ENCODE peak calls at places on chromosomes 6 and 20, in eight cellular contexts. K, C, D, S, R, P, X and B are unnamed samples.

GRCh38 chr6:93036835-93037234 is 382.5 kb downstream of the EPHA7 start:
- DNase-seq in K (no peak), C (peak), D (peak), S (no peak), R (no peak), P (no peak), X (no peak), B (peak)

GRCh38 chr20:46695888-46696287 is 6.6 kb upstream of the TP53RK start:
- DNase-seq in K (peak), C (peak), D (peak), S (no peak), R (peak), P (no peak), X (no peak), B (no peak)

GRCh38 chr6:158143700-158144099 is 24.4 kb downstream of the SERAC1 start:
- DNase-seq in K (peak), C (peak), D (peak), S (no peak), R (peak), P (no peak), X (no peak), B (peak)

GRCh38 chr20:25005220-25005619 is 12.7 kb upstream of the APMAP start:
- DNase-seq in K (peak), C (no peak), D (peak), S (no peak), R (peak), P (no peak), X (no peak), B (no peak)

GRCh38 chr6:157557541-157557940 is 176.6 kb downstream of the ZDHHC14 start:
- DNase-seq in K (no peak), C (peak), D (no peak), S (no peak), R (no peak), P (peak), X (no peak), B (no peak)

GRCh38 chr6:18022398-18023231 is 35.2 kb upstream of the KIF13A start:
- DNase-seq in K (peak), C (no peak), D (peak), S (no peak), R (peak), P (no peak), X (peak), B (peak)

GRCh38 chr20:672975-673604 is 2.5 kb downstream of the SCRT2 start:
- DNase-seq in K (no peak), C (no peak), D (no peak), S (no peak), R (no peak), P (no peak), X (no peak), B (peak)

GRCh38 chr6:15398657-15399287 is 152.9 kb downstream of the JARID2 start:
- DNase-seq in K (no peak), C (peak), D (no peak), S (no peak), R (no peak), P (peak), X (no peak), B (peak)

GRCh38 chr6:130143709-130144108 is 79.0 kb downstream of the SAMD3 start:
- DNase-seq in K (peak), C (no peak), D (no peak), S (no peak), R (peak), P (no peak), X (no peak), B (no peak)

GRCh38 chr20:25750765-25751696 is 54.4 kb upstream of the ZNF337 start:
- DNase-seq in K (peak), C (peak), D (peak), S (peak), R (peak), P (peak), X (no peak), B (peak)

GRCh38 chr6:76703285-76703684 is 630.8 kb upstream of the IMPG1 start:
- DNase-seq in K (peak), C (no peak), D (no peak), S (no peak), R (no peak), P (no peak), X (no peak), B (no peak)

GRCh38 chr6:30684386-30685156 is 1.9 kb downstream of the PPP1R18 start:
- DNase-seq in K (peak), C (peak), D (peak), S (no peak), R (peak), P (no peak), X (no peak), B (no peak)

GRCh38 chr6:65259080-65259479 is 447.9 kb downstream of the EYS start:
- DNase-seq in K (peak), C (peak), D (peak), S (no peak), R (peak), P (no peak), X (no peak), B (no peak)

GRCh38 chr20:33518071-33518470 is 28.2 kb downstream of the CBFA2T2 start:
- DNase-seq in K (peak), C (no peak), D (peak), S (no peak), R (peak), P (no peak), X (peak), B (no peak)

GRCh38 chr20:9071976-9072726 is 3.3 kb downstream of the PLCB4 start:
- DNase-seq in K (no peak), C (no peak), D (no peak), S (no peak), R (peak), P (no peak), X (no peak), B (no peak)

GRCh38 chr6:54010340-54011276 is 100.6 kb upstream of the MLIP start:
- DNase-seq in K (no peak), C (peak), D (peak), S (no peak), R (no peak), P (no peak), X (no peak), B (no peak)

GRCh38 chr6:54009052-54009654 is 102.1 kb upstream of the MLIP start:
- DNase-seq in K (no peak), C (no peak), D (no peak), S (no peak), R (no peak), P (no peak), X (no peak), B (no peak)

GRCh38 chr6:54003316-54003715 is 107.9 kb upstream of the MLIP start:
- DNase-seq in K (no peak), C (no peak), D (no peak), S (no peak), R (no peak), P (no peak), X (no peak), B (no peak)

GRCh38 chr6:54011277-54011648 is 100.0 kb upstream of the MLIP start:
- DNase-seq in K (no peak), C (no peak), D (no peak), S (no peak), R (no peak), P (no peak), X (no peak), B (no peak)

DNA sequence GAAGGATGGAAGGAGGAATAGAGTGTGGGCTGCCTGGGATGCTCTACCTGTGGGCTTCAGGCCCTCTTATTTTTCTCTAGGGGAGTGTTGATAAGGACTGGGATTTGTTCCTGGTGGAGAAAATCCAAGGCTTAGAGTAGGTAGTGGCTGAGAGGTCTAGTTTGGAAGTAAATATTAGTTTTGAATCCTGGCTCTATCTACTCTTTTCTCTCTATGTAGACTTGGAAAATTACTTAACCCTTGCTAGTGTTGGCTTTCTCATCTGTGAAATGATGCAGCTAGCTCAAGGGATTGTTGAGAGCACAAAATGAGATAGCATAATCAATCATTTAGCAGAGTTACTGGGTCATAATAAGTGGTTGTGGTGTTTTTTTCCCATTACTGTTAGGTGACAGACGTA is 102.7 kb upstream of the MLIP start:
- DNase-seq in K (no peak), C (no peak), D (no peak), S (no peak), R (no peak), P (no peak), X (no peak), B (no peak)
- H3K9ac ChIP-seq in K (no peak), C (no peak), D (no peak), S (no peak), R (no peak), P (no peak), X (no peak), B (no peak)

GRCh38 chr20:50439539-50440453 is 70.4 kb upstream of the PTPN1 start:
- DNase-seq in K (peak), C (no peak), D (no peak), S (no peak), R (no peak), P (no peak), X (no peak), B (no peak)
- H3K9ac ChIP-seq in K (peak), C (no peak), D (no peak), S (peak), R (no peak), P (no peak), X (no peak), B (no peak)

DNA sequence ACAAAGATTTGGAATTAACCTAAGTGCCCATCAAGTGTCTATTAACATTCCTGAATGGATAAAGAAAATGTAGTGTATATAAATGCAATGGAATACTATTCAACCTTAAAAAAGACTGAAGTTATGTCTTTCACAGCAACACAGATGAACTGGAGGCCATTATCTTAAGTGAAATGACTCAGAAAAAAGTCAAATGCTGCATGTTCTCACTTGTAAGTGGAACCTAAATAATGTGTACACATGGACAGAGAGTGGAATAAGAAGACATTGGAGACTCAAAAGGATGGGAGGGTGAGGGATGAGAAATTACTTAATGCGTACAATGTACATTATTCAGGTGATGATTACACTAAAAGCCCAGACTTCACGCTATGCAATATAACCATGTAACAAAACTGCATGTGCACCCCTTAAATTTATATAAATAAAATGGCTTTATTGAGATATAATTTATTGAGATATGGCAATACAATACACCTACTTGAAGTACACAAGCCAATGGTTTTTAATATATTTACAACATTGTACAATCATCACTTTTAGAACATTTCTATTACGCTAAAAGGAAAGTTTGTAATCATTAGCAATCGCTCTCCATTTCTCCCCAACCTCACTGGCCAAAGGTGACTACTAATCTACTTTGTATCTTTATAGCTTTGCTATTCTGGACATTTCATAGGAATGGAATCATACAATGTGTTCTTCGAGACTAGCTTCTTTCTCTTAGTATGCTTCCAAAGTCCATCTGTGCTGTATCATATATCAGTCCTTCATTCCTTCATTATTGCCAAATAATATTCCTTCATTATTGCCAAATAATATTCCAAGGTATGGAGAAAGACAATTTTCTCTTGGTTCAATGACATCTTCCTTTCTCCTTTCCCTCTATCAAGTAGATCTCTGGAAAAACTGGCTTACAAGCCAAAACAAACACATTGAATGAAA is 5.8 kb downstream of the STX7 start:
- DNase-seq in K (no peak), C (no peak), D (no peak), S (no peak), R (no peak), P (no peak), X (no peak), B (no peak)
- H3K9ac ChIP-seq in K (no peak), C (no peak), D (no peak), S (no peak), R (no peak), P (no peak), X (no peak), B (no peak)

GRCh38 chr20:57589728-57590484 is 29.0 kb downstream of the PCK1 start:
- DNase-seq in K (no peak), C (no peak), D (no peak), S (no peak), R (no peak), P (no peak), X (no peak), B (peak)

GRCh38 chr20:57587989-57588377 is 27.1 kb downstream of the PCK1 start:
- DNase-seq in K (no peak), C (no peak), D (no peak), S (no peak), R (no peak), P (no peak), X (no peak), B (no peak)

GRCh38 chr20:57590485-57591288 is 29.5 kb downstream of the ZBP1 start:
- DNase-seq in K (no peak), C (no peak), D (no peak), S (no peak), R (no peak), P (no peak), X (no peak), B (no peak)

GRCh38 chr20:57588596-57588995 is 27.7 kb downstream of the PCK1 start:
- DNase-seq in K (no peak), C (no peak), D (no peak), S (no peak), R (no peak), P (no peak), X (no peak), B (no peak)

GRCh38 chr20:57589123-57589727 is 28.3 kb downstream of the PCK1 start:
- DNase-seq in K (no peak), C (no peak), D (no peak), S (no peak), R (no peak), P (no peak), X (no peak), B (no peak)
- H3K9ac ChIP-seq in K (no peak), C (no peak), D (no peak), S (no peak), R (no peak), P (no peak), X (no peak), B (no peak)

GRCh38 chr6:132961122-132961521 is 146.8 kb downstream of the RPS12 start:
- DNase-seq in K (peak), C (no peak), D (peak), S (no peak), R (peak), P (no peak), X (no peak), B (no peak)

GRCh38 chr6:132961610-132962009 is 147.2 kb downstream of the RPS12 start:
- DNase-seq in K (peak), C (no peak), D (no peak), S (no peak), R (no peak), P (no peak), X (no peak), B (peak)

GRCh38 chr6:132962936-132963579 is 148.7 kb downstream of the RPS12 start:
- DNase-seq in K (peak), C (peak), D (peak), S (peak), R (peak), P (no peak), X (peak), B (peak)

GRCh38 chr6:132964868-132965382 is 150.6 kb downstream of the RPS12 start:
- DNase-seq in K (no peak), C (peak), D (peak), S (no peak), R (peak), P (no peak), X (no peak), B (no peak)

GRCh38 chr6:132964101-132964867 is 149.9 kb downstream of the RPS12 start:
- DNase-seq in K (peak), C (peak), D (peak), S (no peak), R (peak), P (no peak), X (no peak), B (no peak)
- H3K9ac ChIP-seq in K (no peak), C (no peak), D (no peak), S (no peak), R (no peak), P (no peak), X (no peak), B (no peak)

GRCh38 chr6:86526238-86526637 is 411.1 kb upstream of the HTR1E start:
- DNase-seq in K (no peak), C (no peak), D (no peak), S (no peak), R (no peak), P (no peak), X (no peak), B (peak)
- H3K9ac ChIP-seq in K (no peak), C (no peak), D (no peak), S (no peak), R (no peak), P (no peak), X (no peak), B (no peak)

GRCh38 chr6:111591370-111591900 is 14.2 kb downstream of the TRAF3IP2 start:
- DNase-seq in K (peak), C (no peak), D (peak), S (peak), R (peak), P (no peak), X (no peak), B (no peak)

GRCh38 chr6:111588366-111588765 is 17.3 kb downstream of the TRAF3IP2 start:
- DNase-seq in K (peak), C (no peak), D (peak), S (no peak), R (no peak), P (no peak), X (no peak), B (no peak)

GRCh38 chr6:111589366-111589765 is 16.3 kb downstream of the TRAF3IP2 start:
- DNase-seq in K (peak), C (no peak), D (peak), S (no peak), R (peak), P (no peak), X (no peak), B (no peak)

GRCh38 chr6:111591901-111592461 is 13.7 kb downstream of the TRAF3IP2 start:
- DNase-seq in K (peak), C (no peak), D (no peak), S (peak), R (peak), P (no peak), X (no peak), B (no peak)

DNA sequence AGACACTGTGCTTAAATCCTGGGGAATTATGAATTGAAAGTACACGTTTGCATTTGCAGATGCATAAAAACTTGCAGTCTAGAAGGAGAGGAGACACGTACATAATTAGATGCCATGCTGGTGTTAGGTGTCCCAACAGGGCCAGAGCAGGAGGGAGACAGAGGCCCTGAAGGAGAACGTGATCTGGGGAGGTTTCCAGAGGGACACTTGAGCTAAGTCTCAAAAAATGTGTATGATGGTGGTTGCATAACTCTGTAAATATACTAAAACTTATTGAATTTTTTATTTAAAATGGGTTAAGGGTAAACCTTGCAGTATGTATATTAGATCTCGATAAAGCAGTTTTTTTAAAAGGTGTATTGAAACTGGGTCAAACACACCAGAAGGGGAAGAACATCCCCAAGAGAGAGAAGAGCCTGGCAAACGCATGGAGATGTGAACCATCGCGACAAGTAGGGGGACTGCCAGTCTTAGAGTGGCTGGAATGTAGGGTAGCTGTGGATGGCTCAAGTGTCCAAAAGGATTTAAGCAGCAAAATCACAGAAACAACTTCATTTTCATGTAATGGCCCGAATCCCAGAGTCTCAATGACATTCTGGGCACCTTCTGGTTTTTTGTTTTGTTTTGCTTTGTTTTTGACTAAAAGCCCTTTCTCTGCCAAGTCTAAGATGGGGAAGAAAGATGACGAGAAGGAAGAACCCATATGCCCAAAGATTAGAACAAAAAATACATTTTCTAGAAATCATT is 15.3 kb downstream of the TRAF3IP2 start:
- DNase-seq in K (peak), C (no peak), D (peak), S (no peak), R (peak), P (no peak), X (no peak), B (no peak)
- H3K9ac ChIP-seq in K (peak), C (no peak), D (peak), S (peak), R (peak), P (no peak), X (no peak), B (no peak)